ENCODE peak calls at places on chromosomes 1 and 21, in eight cellular contexts. N is GM12865; P is GM03348; F is stimulated activated CD4-positive, alpha-beta T cell treated with anti-CD3 and anti-CD28 coated beads, Interleukin-15, amount 100 ng/mL, for 1 hour; V is NCI-H774; O is kidney; T is iPS-NIHi11; C is upper lobe of left lung. A is an unnamed sample.

GRCh38 chr1:164051791-164052190 is 507.2 kb upstream of the PBX1 start:
- DNase-seq in N (no peak), P (no peak), F (no peak), V (no peak), O (no peak), T (no peak), C (no peak), A (no peak)

GRCh38 chr1:225318706-225319575 is 108.9 kb downstream of the LBR start:
- DNase-seq in N (peak; percentile 57), P (peak; percentile 63), F (no peak), V (peak; percentile 44), O (no peak), T (peak; percentile 74), C (no peak), A (no peak)

GRCh38 chr1:121518726-121519041 is 333.9 kb downstream of the SRGAP2C start:
- DNase-seq in N (no peak), P (no peak), F (no peak), V (no peak), O (no peak), T (no peak), C (no peak), A (no peak)

GRCh38 chr1:212359794-212360479 is 54.7 kb downstream of the PACC1 start:
- DNase-seq in N (no peak), P (no peak), F (no peak), V (no peak), O (no peak), T (no peak), C (no peak), A (no peak)

GRCh38 chr21:36126166-36126565 is 8.7 kb upstream of the CBR3 start:
- DNase-seq in N (no peak), P (no peak), F (no peak), V (no peak), O (no peak), T (no peak), C (no peak), A (no peak)

GRCh38 chr21:44059710-44060109 is 47.5 kb upstream of the PWP2 start:
- DNase-seq in N (no peak), P (no peak), F (no peak), V (no peak), O (no peak), T (no peak), C (no peak), A (no peak)

GRCh38 chr1:179083031-179083345 is 1.1 kb downstream of the TOR3A start:
- DNase-seq in N (peak; percentile 72), P (peak; percentile 47), F (no peak), V (no peak), O (no peak), T (no peak), C (no peak), A (no peak)

GRCh38 chr1:180611016-180611930 is 20.5 kb upstream of the XPR1 start:
- DNase-seq in N (no peak), P (no peak), F (no peak), V (no peak), O (no peak), T (no peak), C (no peak), A (no peak)

GRCh38 chr21:24023402-24023801 is 1583.9 kb downstream of the MRPL39 start:
- DNase-seq in N (no peak), P (no peak), F (no peak), V (peak; percentile 24), O (no peak), T (no peak), C (no peak), A (no peak)

GRCh38 chr1:161962094-161962887 is 61.4 kb downstream of the OLFML2B start:
- DNase-seq in N (peak; percentile 71), P (peak; percentile 70), F (no peak), V (no peak), O (no peak), T (no peak), C (no peak), A (no peak)

GRCh38 chr1:59076612-59077011 is 220.3 kb upstream of the FGGY start:
- DNase-seq in N (no peak), P (peak; percentile 44), F (no peak), V (no peak), O (no peak), T (no peak), C (no peak), A (no peak)

GRCh38 chr1:235130766-235131270 is 2.2 kb upstream of the TOMM20 start:
- DNase-seq in N (no peak), P (no peak), F (no peak), V (no peak), O (no peak), T (no peak), C (no peak), A (no peak)

GRCh38 chr1:115718011-115718754 is 50.3 kb downstream of the CASQ2 start:
- DNase-seq in N (no peak), P (no peak), F (no peak), V (no peak), O (no peak), T (no peak), C (no peak), A (no peak)

GRCh38 chr1:180791806-180792205 is 120.9 kb upstream of the KIAA1614 start:
- DNase-seq in N (peak; percentile 6), P (no peak), F (no peak), V (no peak), O (no peak), T (no peak), C (no peak), A (no peak)

GRCh38 chr1:35539073-35539823 is 18.0 kb downstream of the KIAA0319L start:
- DNase-seq in N (peak; percentile 76), P (peak; percentile 30), F (no peak), V (no peak), O (no peak), T (no peak), C (no peak), A (no peak)

A was measured in mesothelial cell of epicardium.